ENCODE peak calls at places on chromosome 19, in four cellular contexts. One of them, this sample, is unnamed.

GRCh38 chr19:45613926-45614725 is 12.1 kb upstream of the GPR4 start:
- DNase-seq in foreskin fibroblast: peak; percentile 91
- DNase-seq in GM13977: peak; percentile 84
- DNase-seq in lower lobe of right lung: no peak
- DNase-seq in this sample: peak; percentile 70

GRCh38 chr19:49409441-49410029 is 13.7 kb downstream of the PTH2 start:
- DNase-seq in foreskin fibroblast: no peak
- DNase-seq in lower lobe of right lung: no peak
- DNase-seq in GM13977: no peak
- DNase-seq in this sample: peak; percentile 36

GRCh38 chr19:33096005-33096404 is 15.0 kb downstream of the GPATCH1 start:
- DNase-seq in GM13977: no peak
- DNase-seq in foreskin fibroblast: no peak
- DNase-seq in lower lobe of right lung: no peak
- DNase-seq in this sample: no peak

GRCh38 chr19:34555447-34555846 is 73.9 kb downstream of the WTIP start:
- DNase-seq in lower lobe of right lung: no peak
- DNase-seq in GM13977: no peak
- DNase-seq in foreskin fibroblast: peak; percentile 8
- DNase-seq in this sample: peak; percentile 25

GRCh38 chr19:43784251-43784980 is 3.6 kb upstream of the KCNN4 start:
- DNase-seq in GM13977: peak; percentile 53
- DNase-seq in foreskin fibroblast: peak; percentile 95
- DNase-seq in lower lobe of right lung: no peak
- DNase-seq in this sample: peak; percentile 86

GRCh38 chr19:50728084-50728737 is 5.0 kb downstream of the CLEC11A start:
- DNase-seq in lower lobe of right lung: peak; percentile 83
- DNase-seq in GM13977: peak; percentile 69
- DNase-seq in foreskin fibroblast: peak; percentile 93
- DNase-seq in this sample: peak; percentile 96

GRCh38 chr19:47239610-47240296 is 8.8 kb upstream of the BBC3 start:
- DNase-seq in lower lobe of right lung: peak; percentile 65
- DNase-seq in GM13977: peak; percentile 63
- DNase-seq in foreskin fibroblast: peak; percentile 89
- DNase-seq in this sample: peak; percentile 68

GRCh38 chr19:38684078-38684861 is 36.8 kb downstream of the ACTN4 start:
- DNase-seq in foreskin fibroblast: peak; percentile 95
- DNase-seq in lower lobe of right lung: peak; percentile 80
- DNase-seq in GM13977: no peak
- DNase-seq in this sample: peak; percentile 66

GRCh38 chr19:32196690-32197420 is 148.6 kb upstream of the ZNF507 start:
- DNase-seq in foreskin fibroblast: no peak
- DNase-seq in GM13977: no peak
- DNase-seq in lower lobe of right lung: no peak
- DNase-seq in this sample: no peak

GRCh38 chr19:387777-388176 is 21.2 kb downstream of the C2CD4C start:
- DNase-seq in GM13977: no peak
- DNase-seq in foreskin fibroblast: no peak
- DNase-seq in lower lobe of right lung: no peak
- DNase-seq in this sample: no peak

GRCh38 chr19:56317749-56318148 is 3.1 kb upstream of the ZSCAN5A start:
- DNase-seq in lower lobe of right lung: no peak
- DNase-seq in foreskin fibroblast: no peak
- DNase-seq in GM13977: no peak
- DNase-seq in this sample: no peak

GRCh38 chr19:33241530-33242101 is 16.0 kb upstream of the SLC7A10 start:
- DNase-seq in lower lobe of right lung: peak; percentile 69
- DNase-seq in foreskin fibroblast: peak; percentile 32
- DNase-seq in GM13977: no peak
- DNase-seq in this sample: peak; percentile 55

GRCh38 chr19:46546194-46546896 is 50.7 kb upstream of the PNMA8B start:
- DNase-seq in foreskin fibroblast: peak; percentile 62
- DNase-seq in lower lobe of right lung: peak; percentile 67
- DNase-seq in GM13977: peak; percentile 43
- DNase-seq in this sample: peak; percentile 68

GRCh38 chr19:50548191-50549058 is 19.8 kb downstream of the LRRC4B start:
- DNase-seq in GM13977: no peak
- DNase-seq in foreskin fibroblast: no peak
- DNase-seq in lower lobe of right lung: no peak
- DNase-seq in this sample: no peak

GRCh38 chr19:2900296-2901252 is at the start of gene ZNF57:
- DNase-seq in GM13977: peak; percentile 99
- DNase-seq in lower lobe of right lung: peak; percentile 100
- DNase-seq in foreskin fibroblast: peak; percentile 100
- DNase-seq in this sample: peak; percentile 100

GRCh38 chr19:40525234-40526051 is 51.2 kb upstream of the SHKBP1 start:
- DNase-seq in foreskin fibroblast: no peak
- DNase-seq in GM13977: no peak
- DNase-seq in lower lobe of right lung: no peak
- DNase-seq in this sample: no peak

GRCh38 chr19:40528078-40528477 is 48.6 kb upstream of the SHKBP1 start:
- DNase-seq in lower lobe of right lung: no peak
- DNase-seq in GM13977: no peak
- DNase-seq in foreskin fibroblast: no peak
- DNase-seq in this sample: no peak

GRCh38 chr19:40530091-40530901 is 46.4 kb upstream of the SHKBP1 start:
- DNase-seq in foreskin fibroblast: peak; percentile 18
- DNase-seq in lower lobe of right lung: no peak
- DNase-seq in GM13977: peak; percentile 67
- DNase-seq in this sample: peak; percentile 21

GRCh38 chr19:40528533-40529092 is 48.1 kb upstream of the SHKBP1 start:
- DNase-seq in GM13977: no peak
- DNase-seq in lower lobe of right lung: no peak
- DNase-seq in foreskin fibroblast: no peak
- DNase-seq in this sample: no peak

GRCh38 chr19:40529093-40529954 is 47.3 kb upstream of the SHKBP1 start:
- DNase-seq in foreskin fibroblast: peak; percentile 91
- DNase-seq in GM13977: peak; percentile 99
- DNase-seq in lower lobe of right lung: peak; percentile 91
- DNase-seq in this sample: peak; percentile 91
- TF ChIP-seq CTCF in foreskin fibroblast: peak; percentile 88
- TF ChIP-seq CTCF in GM13977: peak; percentile 95
- TF ChIP-seq CTCF in lower lobe of right lung: peak; percentile 96
- TF ChIP-seq CTCF in this sample: peak; percentile 99

DNA sequence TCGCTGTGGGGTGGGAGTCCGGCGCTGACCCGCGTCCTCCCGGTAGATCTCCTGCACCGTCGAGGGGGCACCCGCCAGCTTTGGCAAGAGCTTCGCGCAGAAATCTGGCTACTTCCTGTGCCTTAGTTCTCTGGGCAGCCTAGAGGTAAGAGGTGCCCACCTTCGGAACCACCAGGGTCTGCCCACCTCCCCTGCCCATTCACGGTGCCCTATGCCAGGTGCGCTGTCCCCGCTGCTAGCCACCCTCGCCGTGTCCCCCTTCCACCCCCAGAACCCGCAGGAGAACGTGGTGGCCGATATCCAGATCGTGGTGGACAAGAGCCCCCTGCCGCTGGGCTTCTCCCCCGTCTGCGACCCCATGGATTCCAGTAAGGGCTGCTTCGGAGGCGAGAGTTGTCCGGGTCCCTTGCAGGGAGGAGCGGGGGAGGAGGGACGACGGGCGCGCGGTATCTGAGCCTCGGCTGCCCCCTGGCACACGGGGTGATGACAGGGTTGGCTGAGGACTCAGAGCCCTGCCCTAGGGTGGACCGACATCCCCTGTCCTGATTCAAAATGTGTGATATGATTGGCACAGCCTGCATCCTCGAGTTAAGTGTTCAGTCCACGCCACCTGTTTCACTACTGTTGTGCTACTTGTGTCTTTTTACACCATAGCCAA is 549 bp downstream of the MVB12A start:
- DNase-seq in GM13977: peak; percentile 48
- DNase-seq in lower lobe of right lung: peak; percentile 62
- DNase-seq in foreskin fibroblast: peak; percentile 62
- DNase-seq in this sample: peak; percentile 53
- TF ChIP-seq CTCF in GM13977: no peak
- TF ChIP-seq CTCF in lower lobe of right lung: peak; percentile 37
- TF ChIP-seq CTCF in foreskin fibroblast: no peak
- TF ChIP-seq CTCF in this sample: peak; percentile 27

GRCh38 chr19:36488816-36489138 is 584 bp downstream of the ZNF566 start:
- DNase-seq in lower lobe of right lung: no peak
- DNase-seq in foreskin fibroblast: peak; percentile 33
- DNase-seq in GM13977: peak; percentile 47
- DNase-seq in this sample: peak; percentile 66
- TF ChIP-seq CTCF in lower lobe of right lung: no peak
- TF ChIP-seq CTCF in foreskin fibroblast: no peak
- TF ChIP-seq CTCF in GM13977: peak; percentile 29
- TF ChIP-seq CTCF in this sample: no peak

GRCh38 chr19:5339950-5340636 is 519 bp downstream of the PTPRS start:
- DNase-seq in GM13977: peak; percentile 73
- DNase-seq in lower lobe of right lung: no peak
- DNase-seq in foreskin fibroblast: peak; percentile 28
- DNase-seq in this sample: no peak
- TF ChIP-seq CTCF in GM13977: peak; percentile 41
- TF ChIP-seq CTCF in lower lobe of right lung: no peak
- TF ChIP-seq CTCF in foreskin fibroblast: no peak
- TF ChIP-seq CTCF in this sample: no peak

GRCh38 chr19:23346696-23347095 is 48.6 kb downstream of the ZNF91 start:
- DNase-seq in foreskin fibroblast: no peak
- DNase-seq in lower lobe of right lung: no peak
- DNase-seq in GM13977: no peak
- DNase-seq in this sample: no peak

GRCh38 chr19:23351806-23352205 is 43.5 kb downstream of the ZNF91 start:
- DNase-seq in foreskin fibroblast: no peak
- DNase-seq in GM13977: no peak
- DNase-seq in lower lobe of right lung: no peak
- DNase-seq in this sample: no peak

GRCh38 chr19:23343434-23344010 is 51.7 kb downstream of the ZNF91 start:
- DNase-seq in lower lobe of right lung: no peak
- DNase-seq in GM13977: no peak
- DNase-seq in foreskin fibroblast: no peak
- DNase-seq in this sample: no peak

DNA sequence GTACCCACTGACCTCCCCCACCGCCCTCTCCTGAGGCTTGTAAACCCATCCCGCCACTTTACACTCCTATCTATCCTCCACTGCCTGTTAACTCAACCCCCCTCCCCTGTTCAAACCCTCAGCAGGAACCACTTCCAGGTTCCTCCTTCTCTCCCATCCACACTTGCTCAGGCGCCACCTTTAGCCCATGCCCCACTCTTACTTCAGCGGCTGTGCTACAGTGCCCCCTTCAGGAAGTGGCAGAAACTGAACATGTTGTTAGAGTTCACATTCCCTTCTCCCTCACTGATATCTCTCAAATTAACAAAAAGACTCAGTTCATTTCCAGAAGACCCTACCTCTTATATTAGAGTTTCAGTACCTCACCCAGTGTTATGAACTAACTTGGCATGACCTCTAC is 49.4 kb downstream of the ZNF91 start:
- DNase-seq in lower lobe of right lung: no peak
- DNase-seq in foreskin fibroblast: no peak
- DNase-seq in GM13977: no peak
- DNase-seq in this sample: no peak
- TF ChIP-seq CTCF in lower lobe of right lung: no peak
- TF ChIP-seq CTCF in foreskin fibroblast: no peak
- TF ChIP-seq CTCF in GM13977: no peak
- TF ChIP-seq CTCF in this sample: no peak

GRCh38 chr19:41886761-41887710 is 4.1 kb downstream of the ARHGEF1 start:
- DNase-seq in foreskin fibroblast: no peak
- DNase-seq in lower lobe of right lung: no peak
- DNase-seq in GM13977: peak; percentile 78
- DNase-seq in this sample: peak; percentile 88

GRCh38 chr19:41892173-41892902 is 9.4 kb downstream of the ARHGEF1 start:
- DNase-seq in foreskin fibroblast: no peak
- DNase-seq in lower lobe of right lung: no peak
- DNase-seq in GM13977: no peak
- DNase-seq in this sample: no peak

GRCh38 chr19:41889896-41890295 is 6.9 kb downstream of the ARHGEF1 start:
- DNase-seq in lower lobe of right lung: no peak
- DNase-seq in foreskin fibroblast: no peak
- DNase-seq in GM13977: no peak
- DNase-seq in this sample: peak; percentile 20

GRCh38 chr19:41887711-41888382 is 4.9 kb downstream of the ARHGEF1 start:
- DNase-seq in lower lobe of right lung: peak; percentile 91
- DNase-seq in foreskin fibroblast: peak; percentile 62
- DNase-seq in GM13977: peak; percentile 73
- DNase-seq in this sample: peak; percentile 96

DNA sequence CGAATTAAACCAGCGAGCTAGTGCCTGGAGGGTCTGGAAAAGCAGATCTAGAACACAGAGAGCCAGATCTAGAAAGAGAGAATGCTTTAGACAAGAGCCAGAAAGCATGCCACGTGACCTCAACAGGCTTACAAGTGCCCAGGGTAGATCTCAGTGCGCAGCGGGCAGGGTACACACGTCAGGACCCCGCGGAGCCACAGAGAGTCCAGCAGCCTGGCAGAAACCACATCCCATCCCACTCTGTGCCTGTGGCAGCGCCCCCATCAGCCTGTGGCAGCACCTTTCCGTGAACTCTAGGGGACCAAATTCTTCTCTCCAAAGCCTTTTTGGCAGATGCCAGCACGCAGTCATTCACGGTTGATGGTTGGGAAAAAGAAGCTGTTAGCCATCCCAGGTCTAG is 5.9 kb downstream of the ARHGEF1 start:
- DNase-seq in GM13977: no peak
- DNase-seq in lower lobe of right lung: peak; percentile 55
- DNase-seq in foreskin fibroblast: no peak
- DNase-seq in this sample: peak; percentile 67
- TF ChIP-seq CTCF in GM13977: no peak
- TF ChIP-seq CTCF in lower lobe of right lung: no peak
- TF ChIP-seq CTCF in foreskin fibroblast: no peak
- TF ChIP-seq CTCF in this sample: no peak

GRCh38 chr19:5587661-5588060 is 19.9 kb upstream of the TINCR start:
- DNase-seq in GM13977: no peak
- DNase-seq in lower lobe of right lung: no peak
- DNase-seq in foreskin fibroblast: no peak
- DNase-seq in this sample: no peak
- TF ChIP-seq CTCF in GM13977: no peak
- TF ChIP-seq CTCF in lower lobe of right lung: no peak
- TF ChIP-seq CTCF in foreskin fibroblast: no peak
- TF ChIP-seq CTCF in this sample: no peak

GRCh38 chr19:13100871-13101589 is 1.6 kb downstream of the LYL1 start:
- DNase-seq in GM13977: no peak
- DNase-seq in foreskin fibroblast: peak; percentile 46
- DNase-seq in lower lobe of right lung: no peak
- DNase-seq in this sample: no peak
- TF ChIP-seq CTCF in GM13977: peak; percentile 47
- TF ChIP-seq CTCF in foreskin fibroblast: no peak
- TF ChIP-seq CTCF in lower lobe of right lung: peak; percentile 43
- TF ChIP-seq CTCF in this sample: no peak

GRCh38 chr19:14516746-14517438 is 1.3 kb downstream of the DNAJB1 start:
- DNase-seq in lower lobe of right lung: no peak
- DNase-seq in GM13977: peak; percentile 20
- DNase-seq in foreskin fibroblast: no peak
- DNase-seq in this sample: peak; percentile 32

GRCh38 chr19:14517446-14517839 is 754 bp downstream of the DNAJB1 start:
- DNase-seq in foreskin fibroblast: peak; percentile 65
- DNase-seq in lower lobe of right lung: no peak
- DNase-seq in GM13977: no peak
- DNase-seq in this sample: no peak

GRCh38 chr19:14515501-14516047 is 2.6 kb downstream of the DNAJB1 start:
- DNase-seq in GM13977: peak; percentile 1
- DNase-seq in foreskin fibroblast: no peak
- DNase-seq in lower lobe of right lung: no peak
- DNase-seq in this sample: no peak

GRCh38 chr19:14514215-14514871 is 3.9 kb downstream of the DNAJB1 start:
- DNase-seq in GM13977: no peak
- DNase-seq in foreskin fibroblast: no peak
- DNase-seq in lower lobe of right lung: no peak
- DNase-seq in this sample: no peak

GRCh38 chr19:14516048-14516534 is 2.1 kb downstream of the DNAJB1 start:
- DNase-seq in foreskin fibroblast: no peak
- DNase-seq in GM13977: peak; percentile 4
- DNase-seq in lower lobe of right lung: no peak
- DNase-seq in this sample: no peak
- TF ChIP-seq CTCF in foreskin fibroblast: no peak
- TF ChIP-seq CTCF in GM13977: no peak
- TF ChIP-seq CTCF in lower lobe of right lung: no peak
- TF ChIP-seq CTCF in this sample: no peak